ENCODE peak calls at places on chromosome 18, in five cellular contexts. X, G, S, Z and F are unnamed samples.

GRCh38 chr18:45517181-45517741 is 98.0 kb upstream of the SLC14A2 start:
- DNase-seq in Z (no peak), S (no peak), G (no peak), X (no peak), F (no peak)

GRCh38 chr18:43682196-43682595 is 404.9 kb upstream of the SYT4 start:
- DNase-seq in S (no peak), Z (no peak), X (no peak), G (no peak), F (no peak)

GRCh38 chr18:49698596-49699025 is 114.7 kb downstream of the ACAA2 start:
- DNase-seq in X (no peak), S (no peak), Z (no peak), G (no peak), F (no peak)

GRCh38 chr18:75173125-75173432 is 35.9 kb downstream of the PTGR3 start:
- DNase-seq in S (peak), G (peak), Z (no peak), X (no peak), F (no peak)

GRCh38 chr18:45155526-45155925 is 459.8 kb upstream of the SLC14A2 start:
- DNase-seq in S (no peak), Z (no peak), G (no peak), X (no peak), F (no peak)

GRCh38 chr18:60775978-60776377 is 403.4 kb upstream of the MC4R start:
- DNase-seq in S (no peak), X (no peak), G (no peak), Z (no peak), F (no peak)

GRCh38 chr18:38940863-38941531 is 1375.4 kb upstream of the CELF4 start:
- DNase-seq in Z (no peak), S (peak), X (no peak), G (peak), F (no peak)

GRCh38 chr18:55228707-55229106 is 269.4 kb upstream of the CCDC68 start:
- DNase-seq in Z (no peak), X (no peak), G (no peak), S (no peak), F (no peak)

GRCh38 chr18:22826726-22827125 is 106.4 kb upstream of the RBBP8 start:
- DNase-seq in Z (no peak), X (no peak), S (peak), G (no peak), F (no peak)

GRCh38 chr18:72762505-72763122 is 105.2 kb downstream of the NETO1 start:
- DNase-seq in G (peak), X (no peak), Z (peak), S (peak), F (no peak)

GRCh38 chr18:62802523-62802922 is 87.2 kb downstream of the PHLPP1 start:
- DNase-seq in G (no peak), Z (no peak), X (no peak), S (no peak), F (no peak)

GRCh38 chr18:11323359-11323819 is 174.0 kb upstream of the PIEZO2 start:
- DNase-seq in X (no peak), Z (no peak), S (peak), G (peak), F (no peak)

GRCh38 chr18:46167971-46168370 is 63.8 kb downstream of the HAUS1 start:
- DNase-seq in Z (no peak), G (no peak), X (no peak), S (no peak), F (no peak)

GRCh38 chr18:10519366-10519765 is 6.5 kb upstream of the NAPG start:
- DNase-seq in Z (no peak), S (peak), G (no peak), X (no peak), F (no peak)

GRCh38 chr18:32937007-32937540 is 164.3 kb upstream of the KLHL14 start:
- DNase-seq in X (no peak), Z (no peak), G (no peak), S (no peak), F (no peak)

GRCh38 chr18:48330016-48330991 is 78.9 kb downstream of the ZBTB7C start:
- DNase-seq in Z (no peak), X (no peak), G (peak), S (peak), F (no peak)

GRCh38 chr18:35361570-35362321 is 15.4 kb downstream of the ZNF396 start:
- DNase-seq in S (no peak), G (no peak), Z (no peak), X (no peak), F (no peak)

GRCh38 chr18:10454800-10455550 is 540 bp downstream of the APCDD1 start:
- DNase-seq in S (peak), X (peak), Z (no peak), G (peak), F (peak)

GRCh38 chr18:78494204-78494603 is 485.4 kb upstream of the SALL3 start:
- DNase-seq in S (no peak), G (no peak), Z (no peak), X (no peak), F (no peak)

GRCh38 chr18:54388203-54389142 is 30.8 kb downstream of the C18orf54 start:
- DNase-seq in Z (no peak), G (peak), X (peak), S (peak), F (peak)

GRCh38 chr18:2448565-2449151 is 122.6 kb downstream of the METTL4 start:
- DNase-seq in G (no peak), X (no peak), Z (no peak), S (no peak), F (no peak)

GRCh38 chr18:22817844-22818243 is 115.3 kb upstream of the RBBP8 start:
- DNase-seq in Z (no peak), G (no peak), S (peak), X (no peak), F (no peak)

GRCh38 chr18:9506046-9506792 is 30.9 kb downstream of the RALBP1 start:
- DNase-seq in S (peak), Z (no peak), G (no peak), X (no peak), F (no peak)

GRCh38 chr18:73235491-73235890 is 367.7 kb upstream of the NETO1 start:
- DNase-seq in Z (no peak), X (no peak), S (peak), G (peak), F (peak)

GRCh38 chr18:56200381-56200831 is 438.0 kb downstream of the TXNL1 start:
- DNase-seq in Z (no peak), G (no peak), S (peak), X (no peak), F (no peak)

GRCh38 chr18:26017929-26018328 is 72.5 kb downstream of the SS18 start:
- DNase-seq in S (no peak), X (no peak), Z (no peak), G (no peak), F (no peak)

GRCh38 chr18:23239885-23240608 is 104.8 kb downstream of the CABLES1 start:
- DNase-seq in S (no peak), X (no peak), G (no peak), Z (peak), F (no peak)

GRCh38 chr18:12087483-12087960 is 6.1 kb upstream of the ANKRD62 start:
- DNase-seq in Z (no peak), X (no peak), G (no peak), S (no peak), F (no peak)

GRCh38 chr18:63317982-63318881 is 1.3 kb downstream of the BCL2 start:
- DNase-seq in Z (peak), G (no peak), X (peak), S (no peak), F (no peak)

GRCh38 chr18:25457636-25458035 is 105.7 kb upstream of the ZNF521 start:
- DNase-seq in S (peak), Z (no peak), G (no peak), X (no peak), F (no peak)

GRCh38 chr18:35610089-35610488 is 28.5 kb downstream of the GALNT1 start:
- DNase-seq in Z (no peak), G (no peak), X (no peak), S (no peak), F (no peak)

GRCh38 chr18:484749-485464 is 15.6 kb downstream of the COLEC12 start:
- DNase-seq in X (no peak), Z (no peak), G (no peak), S (no peak), F (no peak)

GRCh38 chr18:51342815-51343214 is 145.3 kb upstream of the MEX3C start:
- DNase-seq in X (no peak), G (peak), S (peak), Z (no peak), F (no peak)
- TF ChIP-seq USF2 in X (no peak), G (no peak), S (no peak), Z (no peak), F (no peak)

GRCh38 chr18:59033361-59033760 is 106.3 kb upstream of the SEC11C start:
- DNase-seq in X (no peak), G (no peak), S (peak), Z (no peak), F (no peak)
- TF ChIP-seq USF2 in X (no peak), G (no peak), S (no peak), Z (no peak), F (no peak)

GRCh38 chr18:58223717-58224424 is 179.8 kb downstream of the NEDD4L start:
- DNase-seq in X (no peak), S (peak), G (peak), Z (peak), F (no peak)
- TF ChIP-seq USF2 in X (no peak), S (peak), G (peak), Z (no peak), F (no peak)

DNA sequence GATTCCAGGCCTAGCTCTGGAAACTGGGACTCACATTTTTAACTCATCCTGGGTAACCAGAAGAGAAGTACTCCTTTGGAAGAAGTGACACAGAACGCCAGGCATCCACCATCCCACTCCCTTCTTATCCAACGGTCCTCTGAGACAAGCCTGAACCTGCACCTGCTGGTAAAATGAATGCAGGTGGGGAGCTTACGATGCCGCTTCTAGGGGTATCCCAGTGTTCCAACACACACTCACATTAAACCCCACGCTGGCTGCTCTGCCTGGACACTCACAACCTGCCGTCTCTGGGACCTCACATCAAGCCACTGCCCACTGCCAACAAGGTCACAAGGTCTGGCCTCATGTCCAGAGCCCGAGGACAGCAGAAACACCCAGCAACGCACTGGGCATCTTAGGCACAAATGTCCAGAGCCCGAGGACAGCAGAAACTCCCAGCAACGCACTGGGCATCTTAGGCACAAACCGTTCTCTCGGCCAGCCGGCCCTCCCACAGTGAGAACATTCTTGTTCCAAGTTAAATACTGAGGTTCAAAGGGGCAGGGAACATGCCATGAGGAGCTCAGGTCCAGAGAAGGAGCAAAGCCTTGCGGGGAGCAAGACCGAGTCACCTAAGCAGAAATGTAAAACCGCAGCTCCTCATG is 9.9 kb downstream of the SLC66A2 start:
- DNase-seq in G (no peak), X (no peak), Z (no peak), S (no peak), F (no peak)
- TF ChIP-seq USF2 in G (no peak), X (no peak), Z (no peak), S (no peak), F (no peak)

GRCh38 chr18:51253476-51253875 is 56.0 kb upstream of the MEX3C start:
- DNase-seq in Z (no peak), X (no peak), S (no peak), G (no peak), F (no peak)
- TF ChIP-seq USF2 in Z (no peak), X (no peak), S (no peak), G (no peak), F (no peak)

DNA sequence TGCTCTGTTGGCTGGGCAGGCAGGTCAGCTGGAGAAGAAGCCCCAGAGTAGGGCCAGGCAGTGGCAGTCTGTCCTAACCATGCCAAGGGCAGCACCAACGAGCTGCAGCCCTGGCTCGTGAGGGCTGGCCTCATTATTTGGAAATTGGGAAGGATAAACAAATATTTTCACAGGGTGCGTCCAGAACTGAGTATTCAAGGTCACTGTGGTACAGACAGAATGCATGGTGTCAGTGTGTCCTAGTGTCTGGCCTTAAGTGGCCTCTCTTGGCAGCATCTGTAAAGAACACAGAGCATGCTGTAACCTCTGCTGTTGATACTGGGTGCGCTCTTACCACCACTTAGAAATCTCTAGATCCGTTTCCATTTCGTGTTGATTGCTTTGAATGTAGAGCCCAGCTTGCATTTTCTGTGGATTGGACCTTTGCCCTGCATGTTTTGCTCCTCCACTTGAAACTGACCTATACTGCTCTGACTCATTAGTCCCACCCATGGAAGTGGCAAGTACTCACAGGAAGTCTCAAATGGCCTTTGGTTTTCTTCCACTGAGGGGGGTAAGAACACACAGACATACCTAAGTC is 88.2 kb downstream of the GREB1L start:
- DNase-seq in S (no peak), Z (no peak), X (no peak), G (peak), F (no peak)
- TF ChIP-seq USF2 in S (no peak), Z (no peak), X (no peak), G (no peak), F (no peak)

GRCh38 chr18:69259282-69259681 is 141.4 kb upstream of the DOK6 start:
- DNase-seq in S (no peak), G (no peak), Z (no peak), X (no peak), F (no peak)

GRCh38 chr18:69261436-69261835 is 139.3 kb upstream of the DOK6 start:
- DNase-seq in G (no peak), X (no peak), Z (no peak), S (no peak), F (no peak)

DNA sequence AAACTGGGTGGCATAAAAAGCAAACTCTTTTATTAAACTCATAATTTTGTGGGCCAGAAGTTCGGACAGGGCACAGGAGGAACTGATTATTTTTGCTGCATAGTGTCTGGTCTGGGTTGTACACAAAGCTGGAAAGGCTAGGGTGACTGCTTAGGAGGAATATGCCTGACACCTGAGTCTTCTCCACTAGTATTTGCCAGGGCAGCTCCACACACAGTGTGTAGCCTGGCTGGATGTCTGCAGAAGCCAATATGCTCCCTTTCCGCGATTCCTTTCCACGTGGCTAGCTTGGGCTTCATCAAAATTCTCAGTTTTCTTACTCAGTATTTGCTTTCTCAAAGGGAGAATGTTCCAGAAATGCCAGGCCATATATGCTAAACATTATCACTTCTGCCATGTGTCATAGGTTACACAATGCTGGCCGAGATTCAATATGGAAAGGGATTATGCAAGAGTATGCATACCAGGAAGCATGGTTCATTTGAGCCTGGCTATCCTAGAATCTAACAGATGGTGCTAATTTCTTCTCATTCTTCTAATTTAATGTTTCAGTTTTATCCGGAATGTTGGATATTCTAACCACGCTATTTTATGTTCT is 142.7 kb upstream of the DOK6 start:
- DNase-seq in S (peak), X (no peak), Z (no peak), G (no peak), F (no peak)
- TF ChIP-seq USF2 in S (no peak), X (no peak), Z (no peak), G (no peak), F (no peak)